ENCODE peak calls at places on chromosome 16, in four cellular contexts. Y is GM12878, P is K562, T is HepG2. D is an unnamed sample.

GRCh38 chr16:89320717-89321501 is 103.4 kb downstream of the ZNF778 start:
- DNase-seq in P (peak; percentile 92), Y (no peak), T (no peak), D (no peak)

GRCh38 chr16:23987443-23987842 is 151.7 kb downstream of the PRKCB start:
- DNase-seq in Y (peak; percentile 76), P (no peak), T (no peak), D (no peak)

GRCh38 chr16:66416136-66416535 is 11.0 kb upstream of the BEAN1 start:
- DNase-seq in P (no peak), Y (no peak), T (no peak), D (no peak)

GRCh38 chr16:31177136-31177535 is 2.8 kb upstream of the FUS start:
- DNase-seq in P (no peak), Y (no peak), T (no peak), D (no peak)

GRCh38 chr16:46689492-46690280 is at the start of gene ORC6:
- DNase-seq in P (peak; percentile 89), Y (no peak), T (peak; percentile 97), D (peak; percentile 96)

GRCh38 chr16:88927010-88927409 is 50.0 kb downstream of the CBFA2T3 start:
- DNase-seq in T (peak; percentile 61), P (no peak), Y (no peak), D (no peak)

GRCh38 chr16:66660422-66661209 is 35.9 kb downstream of the CMTM4 start:
- DNase-seq in P (peak; percentile 52), Y (no peak), T (peak; percentile 84), D (peak; percentile 72)

GRCh38 chr16:50340578-50340977 is 28.2 kb downstream of the BRD7 start:
- DNase-seq in T (no peak), P (no peak), Y (no peak), D (no peak)

GRCh38 chr16:74570412-74571301 is 36.3 kb downstream of the GLG1 start:
- DNase-seq in Y (no peak), P (no peak), T (peak; percentile 90), D (no peak)

GRCh38 chr16:27811881-27812280 is 251.6 kb downstream of the GSG1L start:
- DNase-seq in P (no peak), T (no peak), Y (no peak), D (no peak)

GRCh38 chr16:26454102-26454501 is 612.6 kb upstream of the C16orf82 start:
- DNase-seq in Y (no peak), P (no peak), T (no peak), D (no peak)

GRCh38 chr16:11350531-11351335 is 5.5 kb downstream of the RMI2 start:
- DNase-seq in P (no peak), T (no peak), Y (no peak), D (peak; percentile 44)

GRCh38 chr16:86492267-86492960 is 17.9 kb upstream of the FOXF1 start:
- DNase-seq in T (no peak), P (no peak), Y (no peak), D (no peak)

GRCh38 chr16:54987081-54987480 is 56.4 kb downstream of the IRX5 start:
- DNase-seq in P (no peak), Y (no peak), T (no peak), D (no peak)

GRCh38 chr16:27286446-27286845 is 17.9 kb upstream of the NSMCE1 start:
- DNase-seq in Y (no peak), P (no peak), T (peak; percentile 64), D (no peak)

GRCh38 chr16:87006789-87007745 is 310.1 kb downstream of the C16orf95 start:
- DNase-seq in P (no peak), T (no peak), Y (no peak), D (no peak)

GRCh38 chr16:10827691-10828341 is 9.2 kb upstream of the TVP23A start:
- DNase-seq in Y (no peak), T (no peak), P (no peak), D (no peak)

GRCh38 chr16:7313170-7313569 is 19.5 kb upstream of the RBFOX1 start:
- DNase-seq in P (peak; percentile 59), T (peak; percentile 18), Y (no peak), D (peak; percentile 43)

GRCh38 chr16:56897026-56897799 is 32.2 kb downstream of the SLC12A3 start:
- DNase-seq in Y (no peak), P (no peak), T (no peak), D (no peak)

GRCh38 chr16:56894331-56894917 is 29.4 kb downstream of the SLC12A3 start:
- DNase-seq in P (no peak), Y (no peak), T (no peak), D (no peak)

GRCh38 chr16:56898847-56899246 is 33.1 kb upstream of the HERPUD1 start:
- DNase-seq in T (no peak), Y (peak; percentile 77), P (no peak), D (no peak)

GRCh38 chr16:56895813-56896212 is 30.8 kb downstream of the SLC12A3 start:
- DNase-seq in T (no peak), Y (no peak), P (no peak), D (no peak)

DNA sequence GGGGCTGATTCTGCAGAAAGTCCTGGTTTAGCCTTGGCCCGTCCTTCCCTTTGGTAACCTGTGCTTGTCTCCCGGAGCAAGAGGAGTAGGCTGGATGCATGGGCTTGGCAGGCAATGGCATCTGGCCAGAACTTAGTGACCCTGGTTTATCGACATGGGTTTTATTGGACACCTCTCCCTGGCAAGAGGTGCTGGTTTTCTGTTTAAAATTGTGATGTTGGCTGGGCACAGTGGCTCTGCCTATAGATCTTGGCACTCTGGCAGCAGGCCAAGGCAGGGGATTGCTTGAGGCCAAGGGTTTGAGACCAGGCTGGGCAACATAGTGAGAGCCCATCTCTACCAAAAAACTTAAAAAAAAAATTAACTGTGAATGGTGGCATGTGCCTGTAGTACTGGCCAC is 31.2 kb downstream of the SLC12A3 start:
- DNase-seq in T (no peak), Y (no peak), P (no peak), D (no peak)
- TF ChIP-seq FOXM1 in T (no peak), Y (no peak), P (no peak), D (no peak)

GRCh38 chr16:68458551-68458950 is 10.2 kb upstream of the SMPD3 start:
- DNase-seq in T (no peak), P (no peak), Y (no peak), D (no peak)

GRCh38 chr16:68452176-68452575 is 3.9 kb upstream of the SMPD3 start:
- DNase-seq in P (no peak), Y (no peak), T (no peak), D (no peak)

GRCh38 chr16:68453816-68454215 is 5.5 kb upstream of the SMPD3 start:
- DNase-seq in T (no peak), P (no peak), Y (no peak), D (no peak)

GRCh38 chr16:68458101-68458500 is 9.8 kb upstream of the SMPD3 start:
- DNase-seq in P (no peak), T (no peak), Y (no peak), D (no peak)

DNA sequence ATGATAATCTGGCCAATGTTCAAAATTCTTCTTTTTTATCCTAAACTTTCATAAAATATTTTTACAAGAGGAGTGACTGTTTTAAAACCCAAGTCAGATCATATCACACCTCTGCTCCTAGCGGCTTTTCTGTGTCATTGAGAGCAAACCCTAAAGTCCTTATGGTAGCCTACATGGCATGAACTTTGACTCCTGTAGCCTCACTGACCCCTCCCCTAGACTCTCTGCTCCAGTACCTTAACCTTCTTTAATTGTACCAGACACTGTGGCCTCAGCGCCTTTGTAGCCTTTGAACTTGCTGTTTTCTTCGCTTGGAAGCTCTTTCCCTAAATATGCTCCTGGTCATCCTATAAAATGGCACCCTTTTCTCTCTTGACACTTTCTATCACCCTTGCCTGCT is 7.3 kb upstream of the SMPD3 start:
- DNase-seq in Y (no peak), P (no peak), T (no peak), D (no peak)
- TF ChIP-seq SIN3A in Y (no peak), P (no peak), T (no peak), D (no peak)

DNA sequence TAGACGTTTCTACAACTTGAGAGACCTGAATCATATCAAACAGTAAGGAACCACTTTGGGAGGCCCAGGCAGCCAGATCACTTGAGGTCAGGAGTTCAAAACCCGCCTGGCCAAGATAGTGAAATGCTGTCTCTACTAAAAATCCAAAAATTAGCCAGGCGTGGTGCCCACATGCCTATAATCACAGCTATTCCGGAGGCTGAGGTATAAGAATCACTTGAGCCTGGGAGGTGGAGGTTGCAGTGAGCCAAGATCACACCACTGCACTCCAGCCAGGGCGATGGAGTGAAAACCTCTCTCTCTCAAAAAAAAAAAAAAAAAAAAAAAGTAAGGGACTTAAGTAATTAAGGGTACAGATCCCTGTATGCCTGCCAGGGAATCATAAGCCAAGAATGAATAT is 103.4 kb upstream of the NUDT7 start:
- DNase-seq in P (no peak), T (no peak), Y (no peak), D (no peak)
- TF ChIP-seq CHD2 in P (no peak), T (no peak), Y (no peak), D (no peak)

GRCh38 chr16:81626181-81626674 is 152.9 kb upstream of the PLCG2 start:
- DNase-seq in T (no peak), Y (no peak), P (no peak), D (no peak)
- TF ChIP-seq FOXM1 in T (no peak), Y (no peak), P (no peak), D (no peak)

GRCh38 chr16:84326545-84326944 is 31.9 kb downstream of the WFDC1 start:
- DNase-seq in T (no peak), P (no peak), Y (no peak), D (no peak)
- TF ChIP-seq SIN3A in T (no peak), P (no peak), Y (no peak), D (no peak)

DNA sequence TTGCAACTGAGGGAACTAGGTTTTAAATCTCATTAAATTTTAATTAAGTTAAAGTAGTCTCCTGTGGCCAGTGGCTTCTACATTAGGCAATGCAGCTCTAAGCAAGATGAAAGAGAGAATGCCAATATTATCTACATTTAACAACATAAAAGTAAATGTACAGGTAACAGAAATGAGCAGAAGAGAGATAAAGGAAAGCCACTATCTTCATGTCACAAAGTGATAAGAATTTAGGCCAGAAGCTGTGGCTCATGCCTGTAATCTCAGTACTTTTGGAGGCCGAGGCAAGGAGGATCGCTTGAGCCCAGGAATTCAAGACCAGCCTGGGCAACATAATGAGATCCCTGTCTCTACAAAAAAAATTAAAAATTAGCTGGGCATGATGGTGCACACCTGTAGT is 11.1 kb upstream of the SPN start:
- DNase-seq in T (no peak), Y (no peak), P (no peak), D (no peak)
- TF ChIP-seq CHD2 in T (no peak), Y (no peak), P (no peak), D (no peak)

DNA sequence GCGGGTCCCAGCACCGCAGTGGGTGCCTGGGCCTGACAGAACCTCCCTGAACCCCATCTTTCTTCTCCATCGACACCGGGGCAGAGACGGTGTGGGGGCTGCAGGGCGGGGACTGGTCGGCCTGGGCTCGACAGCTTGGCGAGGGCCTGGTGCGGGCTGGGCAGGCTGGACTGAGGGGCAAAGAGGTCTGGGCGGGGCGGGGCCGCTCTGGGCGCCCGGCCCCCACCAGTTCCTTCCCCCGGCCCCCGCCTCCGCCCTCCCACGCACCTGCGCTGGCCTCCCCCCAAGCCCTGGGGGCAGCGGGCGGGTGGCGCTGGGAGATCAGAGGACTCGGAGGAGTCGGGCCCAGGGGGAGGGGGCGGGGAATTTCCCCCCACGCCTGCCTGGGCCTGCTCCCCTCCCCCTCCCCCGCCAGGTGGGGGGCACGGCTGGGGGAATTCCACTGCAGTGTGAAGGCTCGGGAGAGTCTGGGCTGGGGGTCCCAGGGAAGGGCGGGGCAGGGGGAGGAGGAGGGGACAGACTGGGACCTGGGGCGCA is 933 bp upstream of the KREMEN2 start:
- DNase-seq in Y (no peak), T (no peak), P (peak; percentile 88), D (no peak)
- TF ChIP-seq FOXM1 in Y (no peak), T (no peak), P (no peak), D (no peak)

GRCh38 chr16:48720266-48720665 is 110.3 kb upstream of the N4BP1 start:
- DNase-seq in Y (no peak), T (peak; percentile 15), P (no peak), D (no peak)
- TF ChIP-seq SIN3A in Y (no peak), T (no peak), P (no peak), D (no peak)

GRCh38 chr16:89391-90302 is 11.6 kb downstream of the MPG start:
- DNase-seq in P (no peak), T (no peak), Y (no peak), D (no peak)
- TF ChIP-seq CHD2 in P (no peak), T (no peak), Y (no peak), D (no peak)

D was measured in SK-N-SH.